ENCODE peak calls at places on chromosomes 16 and 17, in four cellular contexts. D is stomach, M is endothelial cell of umbilical vein, Y is prostate gland. C is an unnamed sample.

GRCh38 chr17:33370384-33370783 is 77.3 kb upstream of the ASIC2 start:
- DNase-seq in D (no peak), Y (no peak), M (no peak), C (no peak)

GRCh38 chr17:2483084-2483483 is 28.6 kb downstream of the METTL16 start:
- DNase-seq in D (no peak), Y (no peak), M (no peak), C (no peak)

GRCh38 chr16:12741176-12741575 is 62.5 kb downstream of the CPPED1 start:
- DNase-seq in Y (no peak), M (no peak), D (no peak), C (no peak)

GRCh38 chr16:12625716-12626115 is 178.0 kb downstream of the CPPED1 start:
- DNase-seq in M (no peak), Y (no peak), D (no peak), C (no peak)

GRCh38 chr16:21117567-21117966 is 33.1 kb downstream of the DNAH3 start:
- DNase-seq in M (no peak), D (no peak), Y (no peak), C (no peak)

GRCh38 chr17:8212312-8213180 is 2.2 kb upstream of the AURKB start:
- DNase-seq in Y (no peak), M (no peak), D (no peak), C (no peak)

GRCh38 chr17:44987883-44988195 is 19.7 kb upstream of the C1QL1 start:
- DNase-seq in M (no peak), Y (no peak), D (no peak), C (no peak)

GRCh38 chr17:71437176-71437575 is 683.6 kb upstream of the SOX9 start:
- DNase-seq in D (no peak), M (no peak), Y (no peak), C (no peak)

GRCh38 chr16:85112364-85112763 is at the start of gene CIBAR2:
- DNase-seq in D (no peak), Y (no peak), M (no peak), C (no peak)

GRCh38 chr17:75410141-75410540 is 4.7 kb upstream of the GRB2 start:
- DNase-seq in Y (no peak), M (no peak), D (no peak), C (no peak)

GRCh38 chr16:30526137-30526822 is at the start of gene ZNF768:
- DNase-seq in M (peak; percentile 27), D (no peak), Y (no peak), C (peak; percentile 62)

GRCh38 chr17:4999429-5000093 is 1.8 kb downstream of the KIF1C start:
- DNase-seq in Y (no peak), M (no peak), D (no peak), C (no peak)

GRCh38 chr16:23152386-23153178 is 3.3 kb upstream of the USP31 start:
- DNase-seq in D (no peak), M (no peak), Y (peak; percentile 84), C (no peak)

GRCh38 chr16:88345031-88345942 is 37.5 kb upstream of the ZNF469 start:
- DNase-seq in Y (no peak), D (no peak), M (no peak), C (no peak)

GRCh38 chr17:49031965-49032928 is 35.1 kb downstream of the IGF2BP1 start:
- DNase-seq in Y (peak; percentile 15), M (peak; percentile 80), D (peak; percentile 49), C (peak; percentile 53)

GRCh38 chr17:39197380-39198185 is at the start of gene CACNB1:
- DNase-seq in D (peak; percentile 72), M (peak; percentile 69), Y (peak; percentile 56), C (peak; percentile 85)

GRCh38 chr17:13209091-13209490 is 191.3 kb upstream of the ELAC2 start:
- DNase-seq in Y (no peak), M (no peak), D (no peak), C (no peak)

GRCh38 chr16:13702614-13703013 is 217.3 kb upstream of the ERCC4 start:
- DNase-seq in Y (peak; percentile 69), M (no peak), D (no peak), C (no peak)

GRCh38 chr17:51770031-51770759 is 388.3 kb downstream of the CA10 start:
- DNase-seq in Y (no peak), M (no peak), D (no peak), C (no peak)

GRCh38 chr16:28494141-28494851 is at the start of gene APOBR:
- DNase-seq in Y (no peak), M (no peak), D (peak; percentile 58), C (peak; percentile 33)

GRCh38 chr17:3885970-3886369 is 6.9 kb downstream of the CAMKK1 start:
- DNase-seq in Y (no peak), D (no peak), M (peak; percentile 29), C (no peak)

GRCh38 chr16:23863511-23864422 is 28.0 kb downstream of the PRKCB start:
- DNase-seq in D (no peak), Y (no peak), M (no peak), C (no peak)

GRCh38 chr16:68382296-68382718 is 66.0 kb downstream of the SMPD3 start:
- DNase-seq in M (no peak), D (peak; percentile 51), Y (no peak), C (no peak)

GRCh38 chr17:17738901-17739300 is 57.6 kb downstream of the RAI1 start:
- DNase-seq in D (no peak), M (peak; percentile 27), Y (no peak), C (peak; percentile 50)

GRCh38 chr17:63395075-63395815 is 50.9 kb downstream of the CYB561 start:
- DNase-seq in D (no peak), M (no peak), Y (no peak), C (no peak)

GRCh38 chr16:57283214-57283955 is 1.1 kb downstream of the PLLP start:
- DNase-seq in Y (no peak), D (peak; percentile 70), M (no peak), C (no peak)

GRCh38 chr17:38656959-38657823 is 17.6 kb downstream of the EPOP start:
- DNase-seq in M (no peak), Y (no peak), D (no peak), C (no peak)

GRCh38 chr16:64478258-64478906 is 643.5 kb downstream of the CDH11 start:
- DNase-seq in D (no peak), M (peak; percentile 90), Y (peak; percentile 51), C (no peak)

GRCh38 chr16:78034530-78034929 is 12.2 kb downstream of the CLEC3A start:
- DNase-seq in D (no peak), M (no peak), Y (peak; percentile 21), C (no peak)

GRCh38 chr16:75750516-75750915 is 24.2 kb upstream of the CPHXL start:
- DNase-seq in Y (no peak), D (no peak), M (no peak), C (no peak)

GRCh38 chr16:67537636-67538591 is 9.3 kb downstream of the RIPOR1 start:
- DNase-seq in Y (peak; percentile 31), D (peak; percentile 58), M (peak; percentile 75), C (peak; percentile 64)

GRCh38 chr17:20096430-20096829 is 87.3 kb downstream of the SPECC1 start:
- DNase-seq in D (no peak), M (no peak), Y (no peak), C (peak; percentile 27)

GRCh38 chr17:20097362-20097761 is 88.2 kb downstream of the SPECC1 start:
- DNase-seq in Y (no peak), D (no peak), M (no peak), C (peak; percentile 9)

GRCh38 chr17:20094777-20095176 is 85.6 kb downstream of the SPECC1 start:
- DNase-seq in D (no peak), M (no peak), Y (no peak), C (no peak)

GRCh38 chr17:20092973-20093626 is 83.9 kb downstream of the SPECC1 start:
- DNase-seq in Y (no peak), M (no peak), D (no peak), C (peak; percentile 4)

GRCh38 chr17:20095366-20096080 is 86.4 kb downstream of the SPECC1 start:
- DNase-seq in M (peak; percentile 27), D (peak; percentile 57), Y (peak; percentile 21), C (peak; percentile 83)
- H3K27ac ChIP-seq in M (no peak overlapping the region), D (peak overlapping the region; percentile 35), Y (no peak overlapping the region), C (peak overlapping the region; percentile 92)

GRCh38 chr16:65494609-65495008 is 372.7 kb upstream of the CDH11 start:
- DNase-seq in D (no peak), M (no peak), Y (no peak), C (no peak)
- TF ChIP-seq CTCF in D (no peak), M (no peak), Y (no peak), C (no peak)

GRCh38 chr16:87160752-87161337 is 156.3 kb downstream of the C16orf95 start:
- DNase-seq in Y (no peak), M (no peak), D (no peak), C (no peak)
- TF ChIP-seq POLR2A in Y (no peak), M (no peak), D (no peak), C (no peak)

DNA sequence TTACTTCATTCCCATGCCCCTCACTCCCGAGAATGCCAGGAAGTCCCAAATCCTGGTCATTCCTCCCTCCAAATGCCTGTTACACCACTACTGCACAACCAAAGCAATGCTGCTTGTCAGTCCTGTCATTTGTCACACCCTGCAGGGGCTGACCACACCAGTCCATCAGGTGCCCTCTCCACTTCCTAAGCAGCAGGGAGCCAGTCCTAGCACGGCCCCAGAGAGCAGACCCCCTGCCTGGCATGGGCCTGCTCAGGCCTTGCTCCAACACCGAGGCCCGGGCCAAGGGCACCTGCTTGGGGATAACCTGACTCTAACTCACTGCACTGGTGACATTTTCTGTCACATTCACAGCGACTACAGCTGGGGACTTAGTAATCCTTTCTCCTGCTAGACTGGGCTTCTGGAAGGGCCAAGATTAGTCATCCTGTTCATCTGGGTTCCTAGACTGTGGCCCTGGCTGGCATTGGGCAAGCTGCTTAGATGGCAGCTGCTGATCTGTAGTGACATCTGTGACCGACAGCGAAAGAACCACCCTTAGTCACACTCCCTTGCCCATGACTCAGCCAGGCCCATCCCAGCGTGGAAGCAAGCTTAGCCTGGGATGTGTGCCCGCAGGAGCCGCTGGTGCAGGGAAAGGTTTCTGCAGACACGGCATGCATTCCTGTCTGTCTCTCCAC is 5.4 kb downstream of the ALYREF start:
- DNase-seq in M (no peak), Y (no peak), D (no peak), C (no peak)
- H3K27ac ChIP-seq in M (no peak overlapping the region), Y (no peak overlapping the region), D (no peak overlapping the region), C (no peak overlapping the region)